ENCODE peak calls at places on chromosomes 5 and 9, in ten cellular contexts. M, A, R, B, X, L, E, V, F and K are unnamed samples.

GRCh38 chr9:85536076-85536475 is 205.7 kb downstream of the AGTPBP1 start:
- DNase-seq in B (no peak), L (no peak), X (peak; percentile 10), E (peak; percentile 65), R (no peak), V (peak; percentile 90), M (peak; percentile 23), A (no peak), F (no peak), K (no peak)

GRCh38 chr9:132590318-132591182 is 8.1 kb downstream of the BARHL1 start:
- DNase-seq in F (no peak), E (no peak), A (no peak), V (no peak), B (no peak), R (no peak), L (no peak), X (no peak), M (no peak), K (no peak)

GRCh38 chr5:117425163-117425562 is 850.5 kb upstream of the SEMA6A start:
- DNase-seq in X (no peak), F (no peak), L (no peak), V (no peak), A (no peak), B (no peak), E (no peak), M (no peak), R (no peak), K (no peak)

GRCh38 chr5:151079838-151080619 is 805 bp downstream of the TNIP1 start:
- DNase-seq in L (no peak), R (no peak), B (no peak), E (peak; percentile 74), A (no peak), X (peak; percentile 80), V (peak; percentile 79), F (no peak), M (peak; percentile 38), K (no peak)

GRCh38 chr5:58937031-58937681 is 354.3 kb downstream of the RAB3C start:
- DNase-seq in B (no peak), E (no peak), F (no peak), X (no peak), L (no peak), R (no peak), V (no peak), M (no peak), A (no peak), K (no peak)

GRCh38 chr9:95316794-95317118 is 753 bp downstream of the FANCC start:
- DNase-seq in A (peak; percentile 79), R (no peak), F (peak; percentile 10), V (peak; percentile 72), B (peak; percentile 85), E (peak; percentile 68), L (no peak), M (no peak), X (peak; percentile 47), K (no peak)

GRCh38 chr9:116233160-116233530 is 79.6 kb downstream of the PAPPA start:
- DNase-seq in M (no peak), L (no peak), B (no peak), X (peak; percentile 2), F (no peak), E (no peak), R (no peak), V (no peak), A (no peak), K (no peak)

GRCh38 chr9:129823163-129823933 is 588 bp downstream of the TOR1A start:
- DNase-seq in F (no peak), V (peak; percentile 52), E (peak; percentile 38), X (no peak), A (peak; percentile 8), M (no peak), R (peak; percentile 8), B (no peak), L (no peak), K (no peak)

GRCh38 chr9:105333076-105333475 is 88.6 kb downstream of the SLC44A1 start:
- DNase-seq in M (no peak), V (peak; percentile 50), E (no peak), L (no peak), A (no peak), B (no peak), R (no peak), X (peak; percentile 9), F (no peak), K (no peak)

GRCh38 chr5:124403281-124403680 is 343.2 kb downstream of the ZNF608 start:
- DNase-seq in X (no peak), E (no peak), V (no peak), F (no peak), B (no peak), L (no peak), A (no peak), R (no peak), M (no peak), K (no peak)

GRCh38 chr5:121025671-121026070 is 561.6 kb downstream of the PRR16 start:
- DNase-seq in X (no peak), A (no peak), B (no peak), L (no peak), V (no peak), R (no peak), E (no peak), F (no peak), M (no peak), K (no peak)

GRCh38 chr9:132894857-132895846 is 16.5 kb downstream of the SPACA9 start:
- DNase-seq in R (no peak), B (no peak), V (no peak), A (no peak), L (no peak), E (no peak), F (no peak), M (peak; percentile 55), X (no peak), K (no peak)

GRCh38 chr9:73038613-73039012 is 85.8 kb upstream of the ALDH1A1 start:
- DNase-seq in F (no peak), L (no peak), E (peak; percentile 4), B (peak; percentile 72), X (no peak), A (no peak), V (peak; percentile 63), M (peak; percentile 32), R (no peak), K (no peak)

GRCh38 chr5:95621839-95622629 is 2.1 kb downstream of the GPR150 start:
- DNase-seq in V (no peak), L (no peak), R (peak; percentile 17), A (no peak), E (no peak), F (no peak), B (no peak), M (no peak), X (no peak), K (no peak)

GRCh38 chr5:73908440-73908839 is 282.4 kb downstream of the ARHGEF28 start:
- DNase-seq in V (peak; percentile 11), R (no peak), E (no peak), A (no peak), F (no peak), X (no peak), B (no peak), M (no peak), L (no peak), K (no peak)

GRCh38 chr5:91296691-91297143 is 86.4 kb downstream of the ARRDC3 start:
- DNase-seq in V (peak; percentile 84), M (no peak), B (peak; percentile 86), R (no peak), E (no peak), L (no peak), X (no peak), F (no peak), A (no peak), K (no peak)

GRCh38 chr9:73437758-73438157 is 286.1 kb downstream of the ANXA1 start:
- DNase-seq in F (no peak), V (peak; percentile 36), E (no peak), L (no peak), R (no peak), B (no peak), X (peak; percentile 48), A (no peak), M (no peak), K (no peak)

GRCh38 chr9:86614871-86615849 is 260.9 kb upstream of the TUT7 start:
- DNase-seq in F (no peak), A (no peak), L (no peak), X (no peak), R (no peak), E (peak; percentile 12), M (peak; percentile 20), B (no peak), V (peak; percentile 20), K (no peak)

GRCh38 chr9:78470741-78471140 is 173.8 kb downstream of the PSAT1 start:
- DNase-seq in B (no peak), L (no peak), X (no peak), A (no peak), M (no peak), F (no peak), R (no peak), E (no peak), V (no peak), K (no peak)

GRCh38 chr5:15014809-15015208 is 143.2 kb upstream of the ANKH start:
- DNase-seq in L (no peak), M (no peak), B (no peak), X (no peak), R (no peak), E (no peak), A (no peak), V (peak; percentile 72), F (no peak), K (no peak)

GRCh38 chr5:32814141-32814540 is 103.0 kb downstream of the NPR3 start:
- DNase-seq in B (no peak), L (no peak), F (no peak), V (peak; percentile 19), X (no peak), A (no peak), E (no peak), M (no peak), R (no peak), K (no peak)

GRCh38 chr9:85600675-85601263 is 141.0 kb downstream of the AGTPBP1 start:
- DNase-seq in B (no peak), V (no peak), L (no peak), M (no peak), F (no peak), A (no peak), R (no peak), E (no peak), X (no peak), K (no peak)